ENCODE peak calls at places on chromosomes 16 and 17, in nine cellular contexts. One of them, this sample, is unnamed.

GRCh38 chr16:4314532-4315184 is 1.2 kb upstream of the GLIS2 start:
- DNase-seq in WERI-Rb-1: no peak
- DNase-seq in suprapubic skin: peak; percentile 74
- DNase-seq in SK-N-MC: no peak
- DNase-seq in ovary: peak; percentile 60
- DNase-seq in bronchial epithelial cell: peak; percentile 46
- DNase-seq in Peyer's patch: no peak
- DNase-seq in heart right ventricle: no peak
- DNase-seq in endothelial cell of umbilical vein: peak; percentile 36
- DNase-seq in this sample: no peak

GRCh38 chr17:78704594-78704993 is 77.5 kb downstream of the CYTH1 start:
- DNase-seq in WERI-Rb-1: no peak
- DNase-seq in SK-N-MC: no peak
- DNase-seq in Peyer's patch: no peak
- DNase-seq in endothelial cell of umbilical vein: no peak
- DNase-seq in heart right ventricle: no peak
- DNase-seq in bronchial epithelial cell: peak; percentile 22
- DNase-seq in suprapubic skin: no peak
- DNase-seq in ovary: no peak
- DNase-seq in this sample: no peak

GRCh38 chr17:35432176-35433074 is at the start of gene SLFN12:
- DNase-seq in heart right ventricle: peak; percentile 79
- DNase-seq in bronchial epithelial cell: peak; percentile 86
- DNase-seq in WERI-Rb-1: no peak
- DNase-seq in ovary: peak; percentile 74
- DNase-seq in Peyer's patch: peak; percentile 76
- DNase-seq in SK-N-MC: no peak
- DNase-seq in suprapubic skin: peak; percentile 69
- DNase-seq in endothelial cell of umbilical vein: peak; percentile 96
- DNase-seq in this sample: peak; percentile 80

GRCh38 chr17:47896672-47897490 is 845 bp downstream of the SP2 start:
- DNase-seq in endothelial cell of umbilical vein: peak; percentile 63
- DNase-seq in ovary: no peak
- DNase-seq in Peyer's patch: no peak
- DNase-seq in WERI-Rb-1: no peak
- DNase-seq in SK-N-MC: no peak
- DNase-seq in bronchial epithelial cell: peak; percentile 29
- DNase-seq in heart right ventricle: no peak
- DNase-seq in suprapubic skin: peak; percentile 82
- DNase-seq in this sample: no peak

GRCh38 chr17:66677201-66677981 is 157.5 kb upstream of the CACNG5 start:
- DNase-seq in WERI-Rb-1: no peak
- DNase-seq in endothelial cell of umbilical vein: no peak
- DNase-seq in SK-N-MC: no peak
- DNase-seq in suprapubic skin: no peak
- DNase-seq in bronchial epithelial cell: peak; percentile 99
- DNase-seq in ovary: no peak
- DNase-seq in Peyer's patch: no peak
- DNase-seq in heart right ventricle: no peak
- DNase-seq in this sample: no peak

GRCh38 chr17:2906907-2907306 is 110.7 kb downstream of the RAP1GAP2 start:
- DNase-seq in bronchial epithelial cell: no peak
- DNase-seq in WERI-Rb-1: no peak
- DNase-seq in endothelial cell of umbilical vein: no peak
- DNase-seq in ovary: no peak
- DNase-seq in SK-N-MC: no peak
- DNase-seq in heart right ventricle: no peak
- DNase-seq in Peyer's patch: no peak
- DNase-seq in suprapubic skin: no peak
- DNase-seq in this sample: no peak

GRCh38 chr16:49608801-49609200 is 235.2 kb downstream of the C16orf78 start:
- DNase-seq in WERI-Rb-1: peak; percentile 57
- DNase-seq in endothelial cell of umbilical vein: peak; percentile 38
- DNase-seq in Peyer's patch: no peak
- DNase-seq in ovary: peak; percentile 40
- DNase-seq in bronchial epithelial cell: no peak
- DNase-seq in SK-N-MC: no peak
- DNase-seq in suprapubic skin: no peak
- DNase-seq in heart right ventricle: peak; percentile 41
- DNase-seq in this sample: no peak

GRCh38 chr16:69190598-69190997 is 3.6 kb downstream of the SNTB2 start:
- DNase-seq in endothelial cell of umbilical vein: no peak
- DNase-seq in ovary: no peak
- DNase-seq in bronchial epithelial cell: no peak
- DNase-seq in Peyer's patch: no peak
- DNase-seq in SK-N-MC: no peak
- DNase-seq in heart right ventricle: no peak
- DNase-seq in suprapubic skin: no peak
- DNase-seq in WERI-Rb-1: no peak
- DNase-seq in this sample: no peak

GRCh38 chr17:79704691-79705090 is 26.1 kb upstream of the ENPP7 start:
- DNase-seq in WERI-Rb-1: no peak
- DNase-seq in suprapubic skin: no peak
- DNase-seq in endothelial cell of umbilical vein: no peak
- DNase-seq in heart right ventricle: no peak
- DNase-seq in Peyer's patch: no peak
- DNase-seq in ovary: no peak
- DNase-seq in SK-N-MC: no peak
- DNase-seq in bronchial epithelial cell: no peak
- DNase-seq in this sample: no peak

GRCh38 chr16:17529982-17530760 is 59.4 kb upstream of the XYLT1 start:
- DNase-seq in bronchial epithelial cell: no peak
- DNase-seq in ovary: no peak
- DNase-seq in suprapubic skin: no peak
- DNase-seq in SK-N-MC: no peak
- DNase-seq in Peyer's patch: peak; percentile 47
- DNase-seq in endothelial cell of umbilical vein: no peak
- DNase-seq in WERI-Rb-1: no peak
- DNase-seq in heart right ventricle: no peak
- DNase-seq in this sample: peak; percentile 85

GRCh38 chr17:48754500-48755261 is 26.1 kb upstream of the HOXB13 start:
- DNase-seq in bronchial epithelial cell: no peak
- DNase-seq in endothelial cell of umbilical vein: no peak
- DNase-seq in heart right ventricle: no peak
- DNase-seq in SK-N-MC: no peak
- DNase-seq in WERI-Rb-1: no peak
- DNase-seq in Peyer's patch: no peak
- DNase-seq in suprapubic skin: no peak
- DNase-seq in ovary: no peak
- DNase-seq in this sample: no peak

GRCh38 chr17:16023881-16024280 is 24.3 kb downstream of the TTC19 start:
- DNase-seq in SK-N-MC: no peak
- DNase-seq in Peyer's patch: no peak
- DNase-seq in heart right ventricle: no peak
- DNase-seq in bronchial epithelial cell: no peak
- DNase-seq in endothelial cell of umbilical vein: no peak
- DNase-seq in ovary: no peak
- DNase-seq in suprapubic skin: no peak
- DNase-seq in WERI-Rb-1: no peak
- DNase-seq in this sample: no peak

GRCh38 chr17:16025202-16025601 is 25.6 kb downstream of the TTC19 start:
- DNase-seq in endothelial cell of umbilical vein: no peak
- DNase-seq in heart right ventricle: no peak
- DNase-seq in bronchial epithelial cell: no peak
- DNase-seq in Peyer's patch: no peak
- DNase-seq in SK-N-MC: no peak
- DNase-seq in ovary: no peak
- DNase-seq in WERI-Rb-1: no peak
- DNase-seq in suprapubic skin: no peak
- DNase-seq in this sample: no peak

GRCh38 chr17:16013943-16014407 is 14.4 kb downstream of the TTC19 start:
- DNase-seq in suprapubic skin: no peak
- DNase-seq in WERI-Rb-1: no peak
- DNase-seq in SK-N-MC: no peak
- DNase-seq in heart right ventricle: no peak
- DNase-seq in ovary: no peak
- DNase-seq in bronchial epithelial cell: peak; percentile 84
- DNase-seq in endothelial cell of umbilical vein: peak; percentile 95
- DNase-seq in Peyer's patch: no peak
- DNase-seq in this sample: no peak

GRCh38 chr17:16019347-16019746 is 19.7 kb downstream of the TTC19 start:
- DNase-seq in WERI-Rb-1: no peak
- DNase-seq in Peyer's patch: no peak
- DNase-seq in suprapubic skin: no peak
- DNase-seq in SK-N-MC: no peak
- DNase-seq in ovary: no peak
- DNase-seq in bronchial epithelial cell: no peak
- DNase-seq in heart right ventricle: no peak
- DNase-seq in endothelial cell of umbilical vein: no peak
- DNase-seq in this sample: no peak
- H3K36me3 ChIP-seq in WERI-Rb-1: peaks cover 70% of the 10 kb centered on the region
- H3K36me3 ChIP-seq in Peyer's patch: no peaks in the 10 kb centered on the region
- H3K36me3 ChIP-seq in suprapubic skin: peaks cover 27% of the 10 kb centered on the region
- H3K36me3 ChIP-seq in SK-N-MC: peaks cover 50% of the 10 kb centered on the region
- H3K36me3 ChIP-seq in ovary: no peaks in the 10 kb centered on the region
- H3K36me3 ChIP-seq in bronchial epithelial cell: peaks cover 9% of the 10 kb centered on the region
- H3K36me3 ChIP-seq in heart right ventricle: no peaks in the 10 kb centered on the region
- H3K36me3 ChIP-seq in endothelial cell of umbilical vein: peaks cover 15% of the 10 kb centered on the region
- H3K36me3 ChIP-seq in this sample: peaks cover 36% of the 10 kb centered on the region

GRCh38 chr16:28105297-28105696 is 41.8 kb upstream of the GSG1L start:
- DNase-seq in heart right ventricle: no peak
- DNase-seq in suprapubic skin: peak; percentile 4
- DNase-seq in Peyer's patch: peak; percentile 0
- DNase-seq in ovary: no peak
- DNase-seq in endothelial cell of umbilical vein: no peak
- DNase-seq in bronchial epithelial cell: no peak
- DNase-seq in WERI-Rb-1: no peak
- DNase-seq in SK-N-MC: no peak
- DNase-seq in this sample: no peak

GRCh38 chr16:28107232-28107631 is 43.7 kb upstream of the GSG1L start:
- DNase-seq in ovary: no peak
- DNase-seq in heart right ventricle: no peak
- DNase-seq in bronchial epithelial cell: peak; percentile 64
- DNase-seq in endothelial cell of umbilical vein: no peak
- DNase-seq in Peyer's patch: peak; percentile 29
- DNase-seq in SK-N-MC: no peak
- DNase-seq in suprapubic skin: no peak
- DNase-seq in WERI-Rb-1: no peak
- DNase-seq in this sample: no peak

GRCh38 chr16:28104404-28104803 is 40.9 kb upstream of the GSG1L start:
- DNase-seq in bronchial epithelial cell: no peak
- DNase-seq in endothelial cell of umbilical vein: no peak
- DNase-seq in suprapubic skin: peak; percentile 61
- DNase-seq in Peyer's patch: peak; percentile 43
- DNase-seq in ovary: no peak
- DNase-seq in heart right ventricle: no peak
- DNase-seq in SK-N-MC: no peak
- DNase-seq in WERI-Rb-1: no peak
- DNase-seq in this sample: no peak

GRCh38 chr16:28106467-28106866 is 43.0 kb upstream of the GSG1L start:
- DNase-seq in bronchial epithelial cell: no peak
- DNase-seq in WERI-Rb-1: no peak
- DNase-seq in ovary: no peak
- DNase-seq in endothelial cell of umbilical vein: no peak
- DNase-seq in Peyer's patch: peak; percentile 13
- DNase-seq in suprapubic skin: no peak
- DNase-seq in heart right ventricle: no peak
- DNase-seq in SK-N-MC: no peak
- DNase-seq in this sample: no peak

DNA sequence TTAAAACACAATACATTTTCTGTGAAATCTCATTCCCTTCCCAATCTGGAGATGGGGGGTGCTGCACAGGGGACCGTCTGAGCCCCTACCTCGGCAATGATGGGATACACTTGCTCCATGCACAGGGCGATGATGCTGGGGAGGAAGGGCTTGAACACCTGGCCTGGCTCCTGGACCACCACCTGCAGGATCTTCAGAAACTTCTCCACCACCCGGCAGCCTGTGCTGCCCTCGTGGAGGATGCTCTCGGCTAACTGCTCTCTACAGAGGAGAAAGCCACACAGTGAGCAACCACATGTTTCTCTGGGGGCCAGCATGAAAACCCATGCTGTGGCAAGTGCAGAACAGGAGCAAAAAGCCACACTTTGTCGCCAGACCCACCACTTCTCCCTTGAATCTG is 42.4 kb upstream of the GSG1L start:
- DNase-seq in suprapubic skin: peak; percentile 13
- DNase-seq in SK-N-MC: no peak
- DNase-seq in endothelial cell of umbilical vein: no peak
- DNase-seq in bronchial epithelial cell: no peak
- DNase-seq in ovary: no peak
- DNase-seq in Peyer's patch: peak; percentile 22
- DNase-seq in heart right ventricle: no peak
- DNase-seq in WERI-Rb-1: no peak
- DNase-seq in this sample: no peak
- H3K36me3 ChIP-seq in suprapubic skin: peaks cover 92% of the 10 kb centered on the region
- H3K36me3 ChIP-seq in SK-N-MC: peaks cover 89% of the 10 kb centered on the region
- H3K36me3 ChIP-seq in endothelial cell of umbilical vein: peaks cover 25% of the 10 kb centered on the region
- H3K36me3 ChIP-seq in bronchial epithelial cell: peaks cover 43% of the 10 kb centered on the region
- H3K36me3 ChIP-seq in ovary: no peaks in the 10 kb centered on the region
- H3K36me3 ChIP-seq in Peyer's patch: no peaks in the 10 kb centered on the region
- H3K36me3 ChIP-seq in heart right ventricle: peaks cover 4% of the 10 kb centered on the region
- H3K36me3 ChIP-seq in WERI-Rb-1: peaks cover 97% of the 10 kb centered on the region
- H3K36me3 ChIP-seq in this sample: peaks cover 100% of the 10 kb centered on the region

DNA sequence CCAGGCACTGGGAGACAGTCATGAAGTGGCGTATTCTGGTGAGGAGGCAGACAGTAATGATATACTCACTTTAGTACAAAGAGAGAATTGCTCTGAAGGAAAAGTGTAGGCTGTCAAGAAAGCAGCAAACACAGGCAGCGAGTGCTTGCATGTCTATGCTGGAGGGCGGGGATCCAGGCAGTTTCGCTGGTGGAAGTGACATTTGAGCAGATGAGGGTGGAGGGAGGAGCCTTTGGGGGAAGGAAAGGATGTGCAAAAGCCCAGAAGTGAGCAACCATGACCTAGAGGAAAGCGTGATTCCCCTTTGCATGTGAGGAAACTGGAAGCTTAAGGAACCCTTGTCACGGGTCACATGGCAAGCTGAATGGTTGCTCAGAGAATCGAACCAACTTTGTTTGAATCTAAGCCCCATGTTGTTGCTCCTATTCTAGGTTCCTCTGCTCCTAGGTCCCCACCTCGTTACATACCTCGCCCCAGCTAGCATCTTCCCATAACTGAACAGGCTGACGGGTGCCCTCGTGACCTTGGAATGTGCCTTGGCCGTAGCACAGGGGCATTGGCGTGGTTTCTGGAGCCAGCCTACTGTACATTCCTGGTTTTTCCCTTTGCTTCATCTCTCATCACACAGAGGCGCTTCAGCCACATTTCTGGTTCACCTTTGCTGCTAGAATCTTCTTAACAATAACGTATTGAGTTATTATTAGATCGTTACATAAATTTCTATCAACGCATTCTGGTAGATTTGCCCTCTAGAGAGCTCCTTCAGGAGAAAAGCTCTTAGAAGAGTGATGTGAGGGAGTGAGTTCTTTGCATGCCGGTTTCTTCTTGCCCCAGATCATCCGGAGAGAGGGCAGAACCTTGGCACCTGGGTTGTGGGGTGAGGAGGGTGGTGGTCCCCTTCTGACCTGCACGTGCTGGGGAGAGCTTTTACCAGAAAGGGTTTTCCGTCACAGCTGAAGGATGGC is 191.8 kb downstream of the SNX29 start:
- DNase-seq in endothelial cell of umbilical vein: no peak
- DNase-seq in bronchial epithelial cell: peak; percentile 5
- DNase-seq in Peyer's patch: no peak
- DNase-seq in WERI-Rb-1: no peak
- DNase-seq in ovary: no peak
- DNase-seq in heart right ventricle: no peak
- DNase-seq in suprapubic skin: no peak
- DNase-seq in SK-N-MC: no peak
- DNase-seq in this sample: no peak
- H3K36me3 ChIP-seq in endothelial cell of umbilical vein: no peaks in the 10 kb centered on the region
- H3K36me3 ChIP-seq in bronchial epithelial cell: no peaks in the 10 kb centered on the region
- H3K36me3 ChIP-seq in Peyer's patch: no peaks in the 10 kb centered on the region
- H3K36me3 ChIP-seq in WERI-Rb-1: no peaks in the 10 kb centered on the region
- H3K36me3 ChIP-seq in ovary: no peaks in the 10 kb centered on the region
- H3K36me3 ChIP-seq in heart right ventricle: no peaks in the 10 kb centered on the region
- H3K36me3 ChIP-seq in suprapubic skin: no peaks in the 10 kb centered on the region
- H3K36me3 ChIP-seq in SK-N-MC: no peaks in the 10 kb centered on the region
- H3K36me3 ChIP-seq in this sample: peaks cover 4% of the 10 kb centered on the region

GRCh38 chr17:42632949-42633444 is 23.5 kb downstream of the TUBG1 start:
- DNase-seq in SK-N-MC: no peak
- DNase-seq in ovary: no peak
- DNase-seq in Peyer's patch: no peak
- DNase-seq in bronchial epithelial cell: peak; percentile 86
- DNase-seq in WERI-Rb-1: no peak
- DNase-seq in suprapubic skin: no peak
- DNase-seq in heart right ventricle: no peak
- DNase-seq in endothelial cell of umbilical vein: no peak
- DNase-seq in this sample: no peak
- H3K36me3 ChIP-seq in SK-N-MC: no peaks in the 10 kb centered on the region
- H3K36me3 ChIP-seq in ovary: no peaks in the 10 kb centered on the region
- H3K36me3 ChIP-seq in Peyer's patch: no peaks in the 10 kb centered on the region
- H3K36me3 ChIP-seq in bronchial epithelial cell: no peaks in the 10 kb centered on the region
- H3K36me3 ChIP-seq in WERI-Rb-1: no peaks in the 10 kb centered on the region
- H3K36me3 ChIP-seq in suprapubic skin: no peaks in the 10 kb centered on the region
- H3K36me3 ChIP-seq in heart right ventricle: no peaks in the 10 kb centered on the region
- H3K36me3 ChIP-seq in endothelial cell of umbilical vein: no peaks in the 10 kb centered on the region
- H3K36me3 ChIP-seq in this sample: no peaks in the 10 kb centered on the region